ENCODE peak calls at places on chromosomes 6 and 20, in nine cellular contexts. A is 8988T; J is renal cortical epithelial cell; K is fibroblast of lung; E is HEK293T; X is foreskin melanocyte; R is GM19239; W is activated T-cell treated with anti-CD3 and anti-CD28 coated beads, Interleukin-2, amount 50 U/mL, for 72 hours; T is cardiac muscle cell. G is an unnamed sample.

GRCh38 chr6:71045296-71045695 is 88.4 kb upstream of the B3GAT2 start:
- DNase-seq in A (no peak), J (peak; percentile 36), K (no peak), E (no peak), X (no peak), R (no peak), W (no peak), T (no peak), G (no peak)

GRCh38 chr20:47656313-47656712 is 129.0 kb downstream of the SULF2 start:
- DNase-seq in A (no peak), J (no peak), K (no peak), E (no peak), X (no peak), R (no peak), W (no peak), T (no peak), G (no peak)

GRCh38 chr6:67640462-67640861 is 994.6 kb upstream of the ADGRB3 start:
- DNase-seq in A (no peak), J (peak; percentile 22), K (peak; percentile 57), E (no peak), X (peak; percentile 7), R (no peak), W (no peak), T (no peak), G (no peak)

GRCh38 chr6:53492860-53493634 is 51.9 kb downstream of the GCLC start:
- DNase-seq in A (no peak), J (peak; percentile 74), K (peak; percentile 71), E (peak; percentile 32), X (peak; percentile 46), R (no peak), W (peak; percentile 57), T (peak; percentile 65), G (no peak)

GRCh38 chr20:23235173-23236027 is 115.2 kb upstream of the NXT1 start:
- DNase-seq in A (peak; percentile 43), J (peak; percentile 25), K (peak; percentile 41), E (peak; percentile 57), X (peak; percentile 44), R (no peak), W (peak; percentile 41), T (peak; percentile 74), G (peak; percentile 58)

GRCh38 chr20:59124326-59125029 is 39.1 kb upstream of the ZNF831 start:
- DNase-seq in A (no peak), J (no peak), K (no peak), E (no peak), X (no peak), R (no peak), W (no peak), T (no peak), G (no peak)

GRCh38 chr6:51960419-51960818 is 127.0 kb downstream of the PKHD1 start:
- DNase-seq in A (no peak), J (no peak), K (no peak), E (no peak), X (no peak), R (no peak), W (no peak), T (no peak), G (no peak)

GRCh38 chr20:43666376-43667328 is at the start of gene MYBL2:
- DNase-seq in A (peak; percentile 60), J (no peak), K (peak; percentile 38), E (peak; percentile 89), X (no peak), R (peak; percentile 75), W (peak; percentile 81), T (peak; percentile 90), G (peak; percentile 68)

GRCh38 chr20:43925786-43926185 is 11.1 kb downstream of the TOX2 start:
- DNase-seq in A (no peak), J (peak; percentile 38), K (peak; percentile 59), E (no peak), X (peak; percentile 44), R (no peak), W (no peak), T (no peak), G (no peak)

GRCh38 chr6:111985202-111985731 is 68.6 kb upstream of the CCN6 start:
- DNase-seq in A (peak; percentile 27), J (peak; percentile 98), K (peak; percentile 99), E (no peak), X (peak; percentile 65), R (no peak), W (no peak), T (no peak), G (no peak)

GRCh38 chr6:21593927-21594421 is 423 bp downstream of the SOX4 start:
- DNase-seq in A (peak; percentile 53), J (no peak), K (peak; percentile 74), E (no peak), X (no peak), R (no peak), W (no peak), T (peak; percentile 68), G (peak; percentile 41)

GRCh38 chr6:158993639-158994038 is 6.4 kb downstream of the RSPH3 start:
- DNase-seq in A (no peak), J (no peak), K (no peak), E (no peak), X (no peak), R (no peak), W (no peak), T (no peak), G (no peak)

GRCh38 chr6:163260911-163261310 is 153.6 kb upstream of the QKI start:
- DNase-seq in A (no peak), J (no peak), K (no peak), E (no peak), X (no peak), R (no peak), W (no peak), T (no peak), G (no peak)

GRCh38 chr6:1860756-1861369 is 251.1 kb downstream of the FOXC1 start:
- DNase-seq in A (no peak), J (no peak), K (no peak), E (no peak), X (no peak), R (no peak), W (no peak), T (no peak), G (no peak)

GRCh38 chr20:53786445-53787267 is 193.0 kb upstream of the ZNF217 start:
- DNase-seq in A (no peak), J (no peak), K (no peak), E (no peak), X (no peak), R (no peak), W (no peak), T (no peak), G (no peak)

GRCh38 chr6:156809446-156810178 is 32.4 kb downstream of the ARID1B start:
- DNase-seq in A (no peak), J (no peak), K (no peak), E (no peak), X (no peak), R (no peak), W (no peak), T (no peak), G (no peak)

GRCh38 chr20:53582574-53583351 is 10.9 kb downstream of the ZNF217 start:
- DNase-seq in A (no peak), J (peak; percentile 97), K (peak; percentile 92), E (no peak), X (peak; percentile 46), R (no peak), W (peak; percentile 55), T (no peak), G (no peak)

GRCh38 chr20:23683281-23683680 is 5.6 kb downstream of the CST4 start:
- DNase-seq in A (no peak), J (no peak), K (no peak), E (no peak), X (no peak), R (no peak), W (no peak), T (no peak), G (no peak)

GRCh38 chr20:6395695-6396094 is 272.9 kb upstream of the FERMT1 start:
- DNase-seq in A (no peak), J (peak; percentile 78), K (peak; percentile 9), E (no peak), X (no peak), R (no peak), W (no peak), T (no peak), G (no peak)

GRCh38 chr6:106972500-106972899 is 2.0 kb downstream of the CD24 start:
- DNase-seq in A (no peak), J (peak; percentile 29), K (peak; percentile 31), E (peak; percentile 9), X (no peak), R (no peak), W (no peak), T (peak; percentile 62), G (peak; percentile 12)

GRCh38 chr20:46284028-46284427 is 24.3 kb downstream of the CDH22 start:
- DNase-seq in A (no peak), J (no peak), K (no peak), E (no peak), X (no peak), R (no peak), W (no peak), T (no peak), G (no peak)

GRCh38 chr6:46626228-46626909 is 26.2 kb downstream of the CYP39A1 start:
- DNase-seq in A (no peak), J (peak; percentile 45), K (no peak), E (peak; percentile 11), X (peak; percentile 18), R (no peak), W (no peak), T (peak; percentile 44), G (no peak)

GRCh38 chr20:10109621-10110020 is 74.8 kb downstream of the ANKEF1 start:
- DNase-seq in A (no peak), J (no peak), K (no peak), E (no peak), X (no peak), R (no peak), W (no peak), T (no peak), G (no peak)

GRCh38 chr6:27296106-27296783 is 15.8 kb downstream of the POM121L2 start:
- DNase-seq in A (no peak), J (no peak), K (peak; percentile 55), E (peak; percentile 55), X (no peak), R (no peak), W (no peak), T (peak; percentile 73), G (no peak)

GRCh38 chr6:74366634-74367033 is 670.6 kb downstream of the CD109 start:
- DNase-seq in A (no peak), J (no peak), K (peak; percentile 30), E (no peak), X (no peak), R (no peak), W (no peak), T (no peak), G (no peak)

GRCh38 chr6:52588710-52589091 is 11.8 kb upstream of the TRAM2 start:
- DNase-seq in A (no peak), J (no peak), K (no peak), E (no peak), X (no peak), R (no peak), W (no peak), T (no peak), G (no peak)

GRCh38 chr6:29696147-29697129 is 15.5 kb upstream of the ZFP57 start:
- DNase-seq in A (no peak), J (peak; percentile 20), K (no peak), E (peak; percentile 34), X (no peak), R (no peak), W (no peak), T (peak; percentile 64), G (no peak)

GRCh38 chr6:138498575-138499302 is 555 bp downstream of the NHSL1 start:
- DNase-seq in A (no peak), J (peak; percentile 33), K (peak; percentile 41), E (no peak), X (no peak), R (no peak), W (no peak), T (no peak), G (no peak)

GRCh38 chr6:36853325-36853724 is 14.1 kb upstream of the CPNE5 start:
- DNase-seq in A (no peak), J (peak; percentile 93), K (peak; percentile 85), E (no peak), X (peak; percentile 81), R (no peak), W (no peak), T (no peak), G (no peak)

GRCh38 chr6:144710207-144710606 is 425.1 kb downstream of the UTRN start:
- DNase-seq in A (peak; percentile 24), J (peak; percentile 90), K (peak; percentile 88), E (no peak), X (peak; percentile 87), R (no peak), W (no peak), T (no peak), G (no peak)

GRCh38 chr6:41049548-41049947 is 3.5 kb upstream of the APOBEC2 start:
- DNase-seq in A (no peak), J (no peak), K (no peak), E (no peak), X (no peak), R (no peak), W (no peak), T (peak; percentile 71), G (no peak)

G was measured in neural crest cell.